ENCODE peak calls at places on chromosome 18, in seven cellular contexts. I, F, G, Q, Y, B and T are unnamed samples.

GRCh38 chr18:45617284-45617683 is 2.0 kb downstream of the SLC14A2 start:
- DNase-seq in I (no peak), F (peak; percentile 67), G (peak; percentile 80), Q (peak; percentile 84), Y (peak; percentile 78), B (no peak), T (no peak)

GRCh38 chr18:36733150-36733549 is 95.7 kb downstream of the TPGS2 start:
- DNase-seq in I (no peak), F (no peak), G (no peak), Q (no peak), Y (no peak), B (no peak), T (no peak)

GRCh38 chr18:47143899-47144485 is 6.3 kb downstream of the HDHD2 start:
- DNase-seq in I (no peak), F (no peak), G (no peak), Q (no peak), Y (no peak), B (no peak), T (no peak)

GRCh38 chr18:74836296-74837139 is 238.8 kb downstream of the ZNF407 start:
- DNase-seq in I (no peak), F (no peak), G (peak; percentile 24), Q (peak; percentile 45), Y (peak; percentile 22), B (peak; percentile 59), T (no peak)

GRCh38 chr18:38940863-38941531 is 1375.4 kb upstream of the CELF4 start:
- DNase-seq in I (no peak), F (no peak), G (peak; percentile 63), Q (peak; percentile 57), Y (no peak), B (no peak), T (no peak)

GRCh38 chr18:68417166-68417776 is 297.6 kb downstream of the TMX3 start:
- DNase-seq in I (no peak), F (no peak), G (peak; percentile 42), Q (no peak), Y (no peak), B (no peak), T (no peak)

GRCh38 chr18:14908541-14908940 is 160.6 kb downstream of the ANKRD30B start:
- DNase-seq in I (no peak), F (no peak), G (no peak), Q (no peak), Y (no peak), B (no peak), T (no peak)

GRCh38 chr18:77012120-77012519 is 120.5 kb downstream of the MBP start:
- DNase-seq in I (no peak), F (no peak), G (no peak), Q (no peak), Y (no peak), B (no peak), T (no peak)

GRCh38 chr18:34122724-34123334 is 101.9 kb downstream of the NOL4 start:
- DNase-seq in I (peak; percentile 26), F (no peak), G (peak; percentile 68), Q (peak; percentile 46), Y (no peak), B (peak; percentile 10), T (no peak)

GRCh38 chr18:6355789-6356589 is 58.7 kb downstream of the L3MBTL4 start:
- DNase-seq in I (no peak), F (no peak), G (peak; percentile 12), Q (peak; percentile 58), Y (no peak), B (no peak), T (no peak)

GRCh38 chr18:2569338-2570207 is 1.7 kb downstream of the METTL4 start:
- DNase-seq in I (no peak), F (no peak), G (no peak), Q (no peak), Y (no peak), B (no peak), T (no peak)

GRCh38 chr18:11323359-11323819 is 174.0 kb upstream of the PIEZO2 start:
- DNase-seq in I (no peak), F (no peak), G (peak; percentile 88), Q (peak; percentile 78), Y (no peak), B (peak; percentile 14), T (no peak)

GRCh38 chr18:10476430-10476829 is 22.0 kb downstream of the APCDD1 start:
- DNase-seq in I (no peak), F (no peak), G (no peak), Q (peak; percentile 80), Y (no peak), B (no peak), T (no peak)

GRCh38 chr18:3867768-3868445 is 417.9 kb downstream of the TGIF1 start:
- DNase-seq in I (no peak), F (no peak), G (no peak), Q (no peak), Y (no peak), B (no peak), T (no peak)

GRCh38 chr18:44778788-44779187 is 98.1 kb downstream of the SETBP1 start:
- DNase-seq in I (peak; percentile 33), F (no peak), G (no peak), Q (peak; percentile 10), Y (no peak), B (no peak), T (no peak)

GRCh38 chr18:8229786-8230185 is 379.5 kb upstream of the RAB12 start:
- DNase-seq in I (no peak), F (no peak), G (no peak), Q (no peak), Y (no peak), B (no peak), T (no peak)

GRCh38 chr18:54479365-54479764 is 111.7 kb upstream of the DYNAP start:
- DNase-seq in I (no peak), F (no peak), G (no peak), Q (no peak), Y (no peak), B (no peak), T (no peak)

GRCh38 chr18:35610089-35610488 is 28.5 kb downstream of the GALNT1 start:
- DNase-seq in I (no peak), F (no peak), G (no peak), Q (no peak), Y (no peak), B (no peak), T (no peak)

GRCh38 chr18:35268811-35269210 is 21.2 kb downstream of the ZSCAN30 start:
- DNase-seq in I (no peak), F (no peak), G (no peak), Q (no peak), Y (no peak), B (no peak), T (no peak)

GRCh38 chr18:25350561-25351201 is 1.3 kb downstream of the ZNF521 start:
- DNase-seq in I (peak; percentile 68), F (peak; percentile 35), G (peak; percentile 52), Q (peak; percentile 47), Y (peak; percentile 64), B (no peak), T (no peak)

GRCh38 chr18:2302628-2303516 is 268.4 kb downstream of the METTL4 start:
- DNase-seq in I (no peak), F (no peak), G (peak; percentile 53), Q (peak; percentile 67), Y (no peak), B (no peak), T (no peak)

GRCh38 chr18:2715990-2716389 is 60.5 kb downstream of the SMCHD1 start:
- DNase-seq in I (no peak), F (no peak), G (no peak), Q (no peak), Y (no peak), B (no peak), T (no peak)

GRCh38 chr18:54926593-54927297 is 32.5 kb downstream of the CCDC68 start:
- DNase-seq in I (no peak), F (no peak), G (peak; percentile 71), Q (peak; percentile 59), Y (no peak), B (no peak), T (no peak)

GRCh38 chr18:36628435-36629094 is 200.2 kb downstream of the TPGS2 start:
- DNase-seq in I (no peak), F (no peak), G (peak; percentile 75), Q (no peak), Y (no peak), B (no peak), T (no peak)

GRCh38 chr18:30684825-30685481 is 357.6 kb downstream of the DSC3 start:
- DNase-seq in I (no peak), F (no peak), G (no peak), Q (no peak), Y (no peak), B (no peak), T (no peak)

GRCh38 chr18:49031511-49032188 is 80.9 kb upstream of the SMAD7 start:
- DNase-seq in I (no peak), F (no peak), G (no peak), Q (no peak), Y (no peak), B (no peak), T (no peak)

GRCh38 chr18:57480724-57481123 is 45.5 kb downstream of the ONECUT2 start:
- DNase-seq in I (no peak), F (no peak), G (no peak), Q (no peak), Y (no peak), B (no peak), T (no peak)

DNA sequence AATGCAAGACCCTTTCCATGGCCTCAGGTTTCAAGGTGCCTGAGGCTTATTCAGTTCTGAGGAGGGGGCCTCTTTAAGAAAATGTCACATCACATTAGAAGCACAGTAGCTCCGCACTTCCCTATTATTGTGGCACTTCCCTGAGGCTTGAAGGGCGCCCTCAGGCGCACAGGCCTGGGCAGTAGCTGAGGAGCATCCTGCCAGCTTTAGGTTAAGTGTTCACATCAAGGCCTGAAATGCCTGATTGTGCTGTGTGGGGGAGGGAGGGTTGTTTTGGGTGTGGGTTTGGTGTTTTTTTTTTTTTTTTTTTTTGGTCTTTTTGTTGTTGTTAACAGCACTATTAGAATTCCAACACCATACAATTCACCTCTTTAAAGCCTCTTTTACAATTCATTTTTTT is 107.9 kb downstream of the CABLES1 start:
- DNase-seq in I (no peak), F (no peak), G (no peak), Q (no peak), Y (no peak), B (no peak), T (no peak)
- TF ChIP-seq CTCF in I (no peak), F (no peak), G (no peak), Q (no peak), Y (no peak), B (no peak), T (no peak)

GRCh38 chr18:28637897-28638296 is 461.0 kb upstream of the CDH2 start:
- DNase-seq in I (no peak), F (no peak), G (peak; percentile 5), Q (no peak), Y (no peak), B (no peak), T (no peak)
- TF ChIP-seq CTCF in I (no peak), F (no peak), G (peak; percentile 37), Q (no peak), Y (no peak), B (no peak), T (no peak)

DNA sequence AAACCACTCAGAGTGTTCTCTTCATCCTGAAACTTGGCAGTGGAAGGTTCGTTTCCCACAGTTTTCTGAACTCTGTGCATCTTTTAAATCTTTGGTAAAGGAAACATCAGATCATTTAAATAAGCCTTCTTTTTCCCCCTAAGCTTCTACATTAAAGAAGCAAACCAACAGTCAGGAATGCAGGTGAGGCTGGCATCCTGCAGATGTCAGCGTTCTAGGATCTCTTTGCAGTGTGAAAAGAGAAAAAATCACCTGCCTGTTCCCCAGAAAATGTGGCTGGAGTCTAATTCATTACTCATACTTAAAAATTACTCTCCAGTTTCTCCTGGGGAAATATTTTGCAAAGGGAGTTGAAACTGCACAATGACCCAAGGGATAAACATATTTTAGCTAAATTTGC is 64.5 kb upstream of the ZCCHC2 start:
- DNase-seq in I (no peak), F (no peak), G (no peak), Q (no peak), Y (no peak), B (no peak), T (no peak)
- TF ChIP-seq CTCF in I (no peak), F (no peak), G (no peak), Q (no peak), Y (no peak), B (no peak), T (no peak)

GRCh38 chr18:12377556-12378553 is 828 bp upstream of the AFG3L2 start:
- DNase-seq in I (peak; percentile 19), F (no peak), G (peak; percentile 100), Q (no peak), Y (no peak), B (no peak), T (no peak)
- TF ChIP-seq CTCF in I (peak; percentile 35), F (no peak), G (peak; percentile 30), Q (no peak), Y (peak; percentile 52), B (peak; percentile 7), T (no peak)